ENCODE peak calls at places on chromosomes 5 and 9, in ten cellular contexts. D is NAMALWA; O is cardiac fibroblast; K is SJSA1; P is upper lobe of right lung; L is renal cortical epithelial cell; G is Caki2; Z is CD4-positive, alpha-beta T cell; R is RCC 7860; N is smooth muscle cell of the brain vasculature. A is an unnamed sample.
A peak's percentile ranks its signal among the peaks of the same experiment; 100 is the strongest.

GRCh38 chr5:52784741-52785140 is 3.0 kb upstream of the ITGA1 start:
- DNase-seq in D (no peak), O (no peak), K (peak; percentile 74), P (no peak), L (no peak), G (no peak), Z (no peak), R (no peak), N (no peak), A (no peak)

GRCh38 chr9:70229579-70229978 is 29.2 kb upstream of the SMC5 start:
- DNase-seq in D (peak; percentile 41), O (peak; percentile 48), K (peak; percentile 27), P (no peak), L (peak; percentile 18), G (no peak), Z (no peak), R (peak; percentile 25), N (no peak), A (no peak)

GRCh38 chr9:131072107-131072870 is 24.0 kb upstream of the AIF1L start:
- DNase-seq in D (no peak), O (no peak), K (no peak), P (no peak), L (no peak), G (no peak), Z (no peak), R (no peak), N (no peak), A (no peak)

GRCh38 chr9:78236511-78236950 is 656 bp downstream of the CEP78 start:
- DNase-seq in D (no peak), O (no peak), K (no peak), P (no peak), L (no peak), G (no peak), Z (no peak), R (peak; percentile 11), N (no peak), A (no peak)

GRCh38 chr9:70883056-70883455 is 238.4 kb downstream of the TRPM3 start:
- DNase-seq in D (no peak), O (no peak), K (no peak), P (no peak), L (peak; percentile 58), G (no peak), Z (no peak), R (peak; percentile 61), N (no peak), A (no peak)

GRCh38 chr5:179923422-179923821 is 15.7 kb upstream of the TBC1D9B start:
- DNase-seq in D (peak; percentile 63), O (no peak), K (no peak), P (no peak), L (no peak), G (no peak), Z (no peak), R (no peak), N (no peak), A (no peak)

GRCh38 chr5:4643960-4644359 is 496.2 kb upstream of the ADAMTS16 start:
- DNase-seq in D (no peak), O (no peak), K (no peak), P (no peak), L (no peak), G (no peak), Z (no peak), R (no peak), N (no peak), A (no peak)

GRCh38 chr9:124180557-124180956 is 77.2 kb upstream of the NEK6 start:
- DNase-seq in D (no peak), O (peak; percentile 82), K (no peak), P (peak; percentile 75), L (no peak), G (no peak), Z (no peak), R (no peak), N (no peak), A (no peak)

GRCh38 chr9:135693265-135693664 is 6.0 kb downstream of the SOHLH1 start:
- DNase-seq in D (no peak), O (no peak), K (no peak), P (no peak), L (no peak), G (no peak), Z (no peak), R (no peak), N (no peak), A (no peak)

GRCh38 chr9:3828495-3828894 is 302.7 kb upstream of the RFX3 start:
- DNase-seq in D (no peak), O (peak; percentile 45), K (no peak), P (no peak), L (peak; percentile 91), G (no peak), Z (no peak), R (no peak), N (no peak), A (no peak)

GRCh38 chr9:85016389-85016997 is 347.0 kb downstream of the NTRK2 start:
- DNase-seq in D (no peak), O (no peak), K (no peak), P (no peak), L (peak; percentile 53), G (no peak), Z (no peak), R (no peak), N (no peak), A (no peak)

GRCh38 chr9:122364783-122365150 is 6.1 kb upstream of the PTGS1 start:
- DNase-seq in D (no peak), O (peak; percentile 56), K (no peak), P (no peak), L (no peak), G (no peak), Z (no peak), R (no peak), N (no peak), A (no peak)

GRCh38 chr5:33306758-33307157 is 134.0 kb upstream of the TARS1 start:
- DNase-seq in D (no peak), O (no peak), K (no peak), P (no peak), L (peak; percentile 54), G (no peak), Z (no peak), R (no peak), N (no peak), A (no peak)

GRCh38 chr5:143011621-143012020 is 241.4 kb downstream of the ARHGAP26 start:
- DNase-seq in D (no peak), O (peak; percentile 68), K (no peak), P (no peak), L (peak; percentile 83), G (no peak), Z (no peak), R (no peak), N (peak; percentile 52), A (no peak)

GRCh38 chr9:121954477-121955175 is 138.5 kb downstream of the TTLL11 start:
- DNase-seq in D (no peak), O (peak; percentile 90), K (no peak), P (no peak), L (no peak), G (no peak), Z (no peak), R (no peak), N (peak; percentile 21), A (peak; percentile 6)

GRCh38 chr5:157823655-157824054 is 35.3 kb downstream of the CLINT1 start:
- DNase-seq in D (no peak), O (no peak), K (no peak), P (no peak), L (no peak), G (no peak), Z (no peak), R (no peak), N (no peak), A (no peak)

GRCh38 chr5:168773231-168773630 is 194.1 kb upstream of the PANK3 start:
- DNase-seq in D (no peak), O (no peak), K (no peak), P (no peak), L (no peak), G (no peak), Z (no peak), R (no peak), N (no peak), A (no peak)

GRCh38 chr9:136944094-136944518 is 432 bp downstream of the FBXW5 start:
- DNase-seq in D (peak; percentile 55), O (peak; percentile 66), K (peak; percentile 62), P (no peak), L (no peak), G (peak; percentile 34), Z (no peak), R (no peak), N (no peak), A (no peak)

GRCh38 chr9:134707031-134707680 is 65.6 kb downstream of the COL5A1 start:
- DNase-seq in D (no peak), O (peak; percentile 95), K (peak; percentile 44), P (no peak), L (no peak), G (peak; percentile 73), Z (no peak), R (peak; percentile 41), N (peak; percentile 91), A (no peak)

GRCh38 chr9:33081128-33081851 is 4.8 kb upstream of the SMU1 start:
- DNase-seq in D (peak; percentile 92), O (peak; percentile 95), K (peak; percentile 52), P (no peak), L (peak; percentile 88), G (peak; percentile 70), Z (peak; percentile 42), R (peak; percentile 78), N (peak; percentile 84), A (peak; percentile 81)

GRCh38 chr5:170638454-170639220 is 134.8 kb downstream of the KCNIP1 start:
- DNase-seq in D (peak; percentile 70), O (peak; percentile 57), K (peak; percentile 68), P (peak; percentile 70), L (peak; percentile 13), G (peak; percentile 60), Z (peak; percentile 40), R (peak; percentile 35), N (no peak), A (peak; percentile 72)

GRCh38 chr5:145979270-145980223 is 43.2 kb downstream of the SH3RF2 start:
- DNase-seq in D (no peak), O (peak; percentile 40), K (no peak), P (no peak), L (no peak), G (no peak), Z (no peak), R (no peak), N (no peak), A (no peak)

GRCh38 chr9:35847786-35848185 is 18.8 kb downstream of the TMEM8B start:
- DNase-seq in D (no peak), O (no peak), K (no peak), P (no peak), L (no peak), G (no peak), Z (no peak), R (no peak), N (no peak), A (no peak)

GRCh38 chr5:39461007-39461682 is 36.4 kb upstream of the DAB2 start:
- DNase-seq in D (peak; percentile 23), O (no peak), K (no peak), P (no peak), L (no peak), G (no peak), Z (no peak), R (no peak), N (no peak), A (no peak)

GRCh38 chr5:177176175-177176704 is 42.7 kb downstream of the NSD1 start:
- DNase-seq in D (peak; percentile 26), O (no peak), K (no peak), P (peak; percentile 13), L (no peak), G (no peak), Z (no peak), R (no peak), N (no peak), A (no peak)

GRCh38 chr9:130167927-130168326 is 4.3 kb upstream of the NCS1 start:
- DNase-seq in D (no peak), O (no peak), K (no peak), P (no peak), L (no peak), G (no peak), Z (no peak), R (peak; percentile 59), N (no peak), A (no peak)

GRCh38 chr5:134394932-134395331 is 16.7 kb downstream of the CDKN2AIPNL start:
- DNase-seq in D (no peak), O (no peak), K (peak; percentile 22), P (no peak), L (peak; percentile 45), G (no peak), Z (no peak), R (no peak), N (no peak), A (no peak)

GRCh38 chr5:67038817-67039603 is 157.6 kb downstream of the CD180 start:
- DNase-seq in D (no peak), O (peak; percentile 64), K (no peak), P (no peak), L (peak; percentile 75), G (no peak), Z (no peak), R (no peak), N (no peak), A (no peak)